ENCODE peak calls at places on chromosomes 5 and 9, in nine cellular contexts. U is ascending aorta, Z is HCT116, Q is brain microvascular endothelial cell, D is osteocyte, O is HFFc6, G is psoas muscle, F is epithelial cell of esophagus, S is hepatocyte. W is an unnamed sample.

GRCh38 chr9:68711281-68711680 is 6.2 kb downstream of the PIP5K1B start:
- DNase-seq in U (no peak), Z (no peak), Q (no peak), D (no peak), O (no peak), G (no peak), F (no peak), S (no peak), W (no peak)

GRCh38 chr5:145921211-145921610 is 15.2 kb upstream of the SH3RF2 start:
- DNase-seq in U (no peak), Z (no peak), Q (no peak), D (no peak), O (peak; percentile 34), G (no peak), F (peak; percentile 99), S (no peak), W (no peak)

GRCh38 chr5:159826351-159827222 is 89.7 kb upstream of the ADRA1B start:
- DNase-seq in U (no peak), Z (peak; percentile 81), Q (peak; percentile 64), D (no peak), O (peak; percentile 75), G (peak; percentile 89), F (peak; percentile 93), S (peak; percentile 27), W (peak; percentile 22)

GRCh38 chr9:89436963-89437625 is 60.8 kb downstream of the SEMA4D start:
- DNase-seq in U (peak; percentile 68), Z (no peak), Q (no peak), D (no peak), O (no peak), G (no peak), F (peak; percentile 29), S (peak; percentile 57), W (no peak)

GRCh38 chr9:137948642-137949041 is 71.1 kb downstream of the CACNA1B start:
- DNase-seq in U (no peak), Z (no peak), Q (no peak), D (no peak), O (no peak), G (no peak), F (no peak), S (no peak), W (no peak)

GRCh38 chr9:109451311-109452025 is 46.6 kb downstream of the PTPN3 start:
- DNase-seq in U (no peak), Z (no peak), Q (no peak), D (no peak), O (no peak), G (no peak), F (no peak), S (no peak), W (no peak)

GRCh38 chr9:87067426-87067825 is 120.1 kb upstream of the GAS1 start:
- DNase-seq in U (no peak), Z (no peak), Q (no peak), D (no peak), O (no peak), G (no peak), F (peak; percentile 38), S (no peak), W (no peak)

GRCh38 chr5:179588166-179588565 is 35.3 kb downstream of the HNRNPH1 start:
- DNase-seq in U (no peak), Z (no peak), Q (no peak), D (no peak), O (no peak), G (no peak), F (peak; percentile 41), S (no peak), W (no peak)

GRCh38 chr5:66713998-66714397 is 117.8 kb downstream of the MAST4 start:
- DNase-seq in U (no peak), Z (peak; percentile 8), Q (peak; percentile 57), D (no peak), O (no peak), G (no peak), F (peak; percentile 90), S (peak; percentile 48), W (no peak)

GRCh38 chr5:178256746-178257145 is 24.1 kb upstream of the PHYKPL start:
- DNase-seq in U (no peak), Z (no peak), Q (no peak), D (no peak), O (no peak), G (no peak), F (no peak), S (no peak), W (no peak)

GRCh38 chr9:98726735-98727134 is 18.0 kb upstream of the GABBR2 start:
- DNase-seq in U (peak; percentile 52), Z (no peak), Q (peak; percentile 26), D (no peak), O (peak; percentile 41), G (no peak), F (no peak), S (peak; percentile 19), W (no peak)

GRCh38 chr5:132820162-132820754 is 7.2 kb downstream of the SOWAHA start:
- DNase-seq in U (peak; percentile 96), Z (peak; percentile 81), Q (peak; percentile 92), D (peak; percentile 93), O (peak; percentile 79), G (peak; percentile 93), F (peak; percentile 90), S (peak; percentile 95), W (peak; percentile 90)

GRCh38 chr5:130055572-130055971 is 151.3 kb downstream of the CHSY3 start:
- DNase-seq in U (peak; percentile 70), Z (no peak), Q (no peak), D (no peak), O (no peak), G (no peak), F (no peak), S (no peak), W (no peak)

GRCh38 chr5:108101105-108101504 is 280.8 kb downstream of the FBXL17 start:
- DNase-seq in U (no peak), Z (no peak), Q (no peak), D (no peak), O (no peak), G (no peak), F (no peak), S (no peak), W (no peak)

GRCh38 chr5:37757980-37758582 is 81.8 kb downstream of the GDNF start:
- DNase-seq in U (no peak), Z (no peak), Q (no peak), D (no peak), O (no peak), G (no peak), F (peak; percentile 23), S (no peak), W (no peak)

GRCh38 chr5:40233268-40233667 is 446.4 kb upstream of the PTGER4 start:
- DNase-seq in U (no peak), Z (no peak), Q (no peak), D (no peak), O (peak; percentile 6), G (no peak), F (no peak), S (no peak), W (no peak)

GRCh38 chr5:142770650-142771609 is 753 bp downstream of the ARHGAP26 start:
- DNase-seq in U (peak; percentile 83), Z (no peak), Q (peak; percentile 39), D (peak; percentile 86), O (peak; percentile 24), G (peak; percentile 80), F (peak; percentile 54), S (peak; percentile 62), W (peak; percentile 40)

GRCh38 chr5:158013939-158014338 is 155.0 kb upstream of the CLINT1 start:
- DNase-seq in U (no peak), Z (no peak), Q (peak; percentile 70), D (no peak), O (no peak), G (no peak), F (peak; percentile 64), S (peak; percentile 67), W (peak; percentile 21)

DNA sequence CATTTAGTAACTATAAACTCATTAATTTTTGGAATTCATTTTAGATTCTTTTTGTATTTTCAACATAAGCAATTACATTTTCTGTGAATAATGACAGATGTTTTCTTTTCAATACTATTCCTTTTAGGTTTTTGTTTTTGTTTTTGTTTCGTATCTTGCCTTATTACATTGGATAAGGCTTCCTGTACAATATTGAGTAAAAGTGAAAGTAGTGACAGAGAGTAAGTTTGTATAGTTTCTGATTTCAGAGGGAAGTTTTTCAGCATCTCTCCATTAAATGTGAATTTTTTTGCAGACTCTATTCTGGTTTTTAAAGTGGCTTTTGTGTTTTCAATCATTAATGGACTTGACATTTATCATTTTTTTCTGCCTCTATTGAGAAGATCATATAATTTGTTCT is 12.8 kb upstream of the CAMK4 start:
- DNase-seq in U (no peak), Z (no peak), Q (no peak), D (no peak), O (no peak), G (no peak), F (no peak), S (no peak), W (no peak)
- TF ChIP-seq CTCF in U (no peak), Z (no peak), Q (no peak), D (no peak), O (no peak), G (no peak), F (no peak), S (no peak), W (no peak)

DNA sequence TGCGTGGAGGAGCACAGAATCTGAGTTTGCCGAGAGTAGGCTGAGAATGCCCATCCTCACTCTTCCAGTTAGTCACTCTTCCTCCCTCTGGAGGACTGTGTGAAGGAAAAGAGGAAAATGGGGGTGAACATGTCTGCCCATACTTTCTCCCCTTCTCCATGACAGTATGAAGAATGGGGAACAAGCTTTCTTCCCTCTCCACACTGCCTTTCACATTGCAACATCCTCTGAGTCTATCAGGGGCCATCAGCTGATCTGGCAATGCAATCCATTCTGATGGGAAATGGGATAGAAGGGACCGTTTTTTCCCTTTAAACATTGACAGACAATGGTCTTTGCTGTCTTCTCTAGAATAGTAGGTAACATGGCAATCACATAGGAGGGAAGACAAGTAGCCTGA is 56.8 kb downstream of the UGCG start:
- DNase-seq in U (peak; percentile 9), Z (no peak), Q (no peak), D (no peak), O (no peak), G (no peak), F (no peak), S (no peak), W (no peak)
- TF ChIP-seq CTCF in U (no peak), Z (no peak), Q (no peak), D (no peak), O (no peak), G (no peak), F (no peak), S (no peak), W (no peak)

DNA sequence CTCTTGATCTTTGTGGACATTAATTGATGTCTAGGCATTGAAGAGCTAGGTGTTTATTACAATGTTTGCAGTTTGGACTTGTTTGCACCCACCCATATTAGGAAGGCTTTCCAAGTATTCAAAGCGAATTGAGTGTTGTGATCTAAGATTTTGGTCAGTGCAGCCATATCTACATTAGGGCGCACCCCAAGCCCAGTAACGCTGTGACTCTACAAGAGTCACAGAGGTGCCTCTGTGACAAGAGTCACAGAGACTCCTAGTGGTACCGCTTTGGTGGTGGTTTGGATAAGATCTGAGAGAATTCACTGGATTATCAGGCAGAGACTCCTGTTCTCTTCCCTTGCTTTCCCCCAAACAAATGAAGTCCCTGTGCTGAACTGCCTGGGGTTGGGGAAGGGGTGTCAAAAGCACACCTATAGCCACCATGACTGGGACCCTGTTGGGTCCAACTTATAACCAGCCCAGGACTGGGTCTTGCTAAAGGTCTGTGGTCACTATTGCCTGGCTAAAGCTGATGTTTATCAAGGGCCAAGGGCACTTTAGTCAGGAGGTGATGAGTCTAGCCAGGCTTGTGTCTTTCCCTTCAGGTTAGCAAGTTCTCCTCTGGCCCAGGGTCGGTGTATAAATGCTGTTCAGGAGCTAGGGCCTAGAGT is 114.1 kb upstream of the RIOK2 start:
- DNase-seq in U (no peak), Z (peak; percentile 60), Q (peak; percentile 52), D (no peak), O (peak; percentile 59), G (no peak), F (peak; percentile 37), S (peak; percentile 49), W (peak; percentile 39)
- TF ChIP-seq CTCF in U (peak; percentile 15), Z (peak; percentile 94), Q (peak; percentile 60), D (peak; percentile 52), O (peak; percentile 78), G (peak; percentile 11), F (peak; percentile 44), S (peak; percentile 48), W (peak; percentile 31)

GRCh38 chr9:32703635-32704034 is 68.2 kb upstream of the TAF1L start:
- DNase-seq in U (no peak), Z (no peak), Q (no peak), D (no peak), O (no peak), G (no peak), F (peak; percentile 29), S (no peak), W (no peak)
- TF ChIP-seq CTCF in U (no peak), Z (peak; percentile 56), Q (peak; percentile 27), D (no peak), O (peak; percentile 43), G (no peak), F (peak; percentile 27), S (no peak), W (peak; percentile 9)

W was measured in GM10248.